ENCODE peak calls at places on chromosomes 12 and 14, in six cellular contexts. F, P, U, K, M and J are unnamed samples.

GRCh38 chr12:98646165-98646764 is 1.2 kb downstream of the APAF1 start:
- DNase-seq in K (no peak), M (no peak), U (peak), F (no peak), P (no peak), J (no peak)

GRCh38 chr12:110937104-110937641 is 16.8 kb upstream of the MYL2 start:
- DNase-seq in F (peak), M (peak), P (peak), U (peak), K (peak), J (peak)

GRCh38 chr12:80491176-80491575 is 47.1 kb downstream of the PTPRQ start:
- DNase-seq in F (no peak), M (no peak), K (no peak), U (no peak), P (no peak), J (no peak)

GRCh38 chr12:121697093-121697698 is 15.4 kb upstream of the TMEM120B start:
- DNase-seq in F (no peak), M (no peak), P (peak), U (peak), K (peak), J (no peak)

GRCh38 chr12:20451759-20452158 is 83.4 kb downstream of the PDE3A start:
- DNase-seq in M (no peak), U (peak), F (no peak), P (peak), K (no peak), J (no peak)

GRCh38 chr12:42284876-42285275 is 41.0 kb downstream of the ZCRB1 start:
- DNase-seq in P (no peak), U (peak), M (no peak), F (no peak), K (no peak), J (no peak)

GRCh38 chr12:108890208-108890607 is 10.3 kb downstream of the DAO start:
- DNase-seq in F (no peak), M (peak), U (peak), P (no peak), K (no peak), J (no peak)

GRCh38 chr14:90645842-90646443 is 170.3 kb downstream of the TTC7B start:
- DNase-seq in K (no peak), U (no peak), M (no peak), F (no peak), P (no peak), J (no peak)

GRCh38 chr12:130634866-130635265 is 81.2 kb downstream of the RIMBP2 start:
- DNase-seq in F (no peak), U (no peak), K (no peak), P (no peak), M (no peak), J (no peak)

GRCh38 chr14:101083564-101084435 is 180.3 kb upstream of the RTL1 start:
- DNase-seq in M (peak), U (no peak), F (no peak), K (no peak), P (no peak), J (no peak)

GRCh38 chr12:94575024-94575423 is 75.3 kb downstream of the TMCC3 start:
- DNase-seq in F (no peak), U (no peak), M (no peak), K (no peak), P (no peak), J (no peak)

GRCh38 chr14:99941211-99941610 is 124.0 kb upstream of the EVL start:
- DNase-seq in U (no peak), K (no peak), F (no peak), P (no peak), M (no peak), J (no peak)

GRCh38 chr14:103284574-103285467 is 49.2 kb upstream of the EIF5 start:
- DNase-seq in F (no peak), P (no peak), U (no peak), M (no peak), K (no peak), J (no peak)

GRCh38 chr14:63745858-63746425 is 18.1 kb upstream of the SGPP1 start:
- DNase-seq in P (no peak), K (no peak), U (no peak), F (no peak), M (no peak), J (no peak)

GRCh38 chr14:60515696-60516284 is 6.8 kb downstream of the SIX6 start:
- DNase-seq in M (no peak), U (no peak), K (no peak), F (no peak), P (no peak), J (no peak)

GRCh38 chr12:100229036-100229635 is 28.5 kb downstream of the ACTR6 start:
- DNase-seq in P (no peak), M (no peak), F (no peak), K (no peak), U (no peak), J (peak)

GRCh38 chr12:62098131-62098530 is 162.1 kb upstream of the USP15 start:
- DNase-seq in F (no peak), P (no peak), K (no peak), U (no peak), M (no peak), J (no peak)

GRCh38 chr12:87227157-87227556 is 802.0 kb downstream of the C12orf50 start:
- DNase-seq in K (no peak), M (no peak), U (no peak), F (no peak), P (no peak), J (no peak)

GRCh38 chr12:120314220-120314619 is 12.1 kb downstream of the SIRT4 start:
- DNase-seq in K (no peak), P (no peak), M (no peak), F (no peak), U (no peak), J (no peak)

GRCh38 chr12:110640275-110641025 is 26.5 kb downstream of the TCTN1 start:
- DNase-seq in F (no peak), K (no peak), U (no peak), M (no peak), P (no peak), J (no peak)

GRCh38 chr14:100872241-100872640 is 31.3 kb downstream of the RTL1 start:
- DNase-seq in U (no peak), P (no peak), M (no peak), F (no peak), K (no peak), J (no peak)

GRCh38 chr12:33560653-33561208 is 121.1 kb upstream of the SYT10 start:
- DNase-seq in K (no peak), M (no peak), U (no peak), F (no peak), P (no peak), J (no peak)

GRCh38 chr12:96108321-96108720 is 72.9 kb upstream of the LTA4H start:
- DNase-seq in F (no peak), P (no peak), U (no peak), K (no peak), M (no peak), J (no peak)

GRCh38 chr12:46413368-46413767 is 40.8 kb upstream of the SLC38A2 start:
- DNase-seq in U (no peak), K (no peak), P (no peak), M (no peak), F (no peak), J (no peak)

GRCh38 chr14:60272177-60272576 is 23.2 kb downstream of the PPM1A start:
- DNase-seq in U (no peak), M (no peak), F (no peak), P (no peak), K (no peak), J (no peak)

GRCh38 chr12:120361506-120362208 is 7.3 kb downstream of the MSI1 start:
- DNase-seq in M (no peak), F (no peak), P (peak), K (peak), U (peak), J (peak)

GRCh38 chr12:101925352-101925751 is 48.0 kb downstream of the DRAM1 start:
- DNase-seq in F (no peak), M (no peak), K (no peak), P (peak), U (peak), J (peak)

GRCh38 chr12:77813558-77813957 is 17.1 kb upstream of the NAV3 start:
- DNase-seq in K (no peak), M (no peak), U (no peak), F (no peak), P (no peak), J (no peak)

GRCh38 chr12:31875609-31875964 is 83.6 kb upstream of the RESF1 start:
- DNase-seq in U (no peak), P (no peak), M (no peak), F (no peak), K (no peak), J (no peak)